ENCODE peak calls at places on chromosomes 13 and 19, in seven cellular contexts. One of them, this sample, is unnamed.

GRCh38 chr19:46480409-46480808 is 9.0 kb upstream of the PNMA8A start:
- DNase-seq in astrocyte of the spinal cord: peak
- DNase-seq in stomach: no peak
- DNase-seq in astrocyte of the cerebellum: no peak
- DNase-seq in psoas muscle: peak
- DNase-seq in K562: no peak
- DNase-seq in cardiac muscle cell: peak
- DNase-seq in this sample: no peak

GRCh38 chr19:24159707-24160106 is 72.7 kb downstream of the ZNF254 start:
- DNase-seq in stomach: no peak
- DNase-seq in K562: peak
- DNase-seq in psoas muscle: no peak
- DNase-seq in cardiac muscle cell: peak
- DNase-seq in astrocyte of the spinal cord: no peak
- DNase-seq in astrocyte of the cerebellum: no peak
- DNase-seq in this sample: peak

GRCh38 chr13:52010890-52011689 is at the start of gene ATP7B:
- DNase-seq in psoas muscle: peak
- DNase-seq in astrocyte of the spinal cord: peak
- DNase-seq in K562: peak
- DNase-seq in cardiac muscle cell: peak
- DNase-seq in stomach: no peak
- DNase-seq in astrocyte of the cerebellum: no peak
- DNase-seq in this sample: peak

GRCh38 chr13:33007950-33008349 is 8.3 kb upstream of the KL start:
- DNase-seq in cardiac muscle cell: no peak
- DNase-seq in psoas muscle: no peak
- DNase-seq in stomach: no peak
- DNase-seq in astrocyte of the spinal cord: no peak
- DNase-seq in astrocyte of the cerebellum: no peak
- DNase-seq in K562: no peak
- DNase-seq in this sample: no peak

GRCh38 chr13:103883152-103883551 is 816.9 kb upstream of the SLC10A2 start:
- DNase-seq in K562: no peak
- DNase-seq in astrocyte of the spinal cord: peak
- DNase-seq in astrocyte of the cerebellum: peak
- DNase-seq in psoas muscle: peak
- DNase-seq in stomach: peak
- DNase-seq in cardiac muscle cell: peak
- DNase-seq in this sample: peak

GRCh38 chr19:13579388-13580060 is 73.2 kb upstream of the CACNA1A start:
- DNase-seq in astrocyte of the spinal cord: peak
- DNase-seq in cardiac muscle cell: peak
- DNase-seq in stomach: no peak
- DNase-seq in psoas muscle: no peak
- DNase-seq in astrocyte of the cerebellum: peak
- DNase-seq in K562: no peak
- DNase-seq in this sample: no peak

GRCh38 chr13:86856996-86857395 is 814.2 kb upstream of the SLITRK5 start:
- DNase-seq in stomach: no peak
- DNase-seq in psoas muscle: no peak
- DNase-seq in K562: no peak
- DNase-seq in astrocyte of the cerebellum: no peak
- DNase-seq in cardiac muscle cell: no peak
- DNase-seq in astrocyte of the spinal cord: peak
- DNase-seq in this sample: no peak

GRCh38 chr13:84445776-84446175 is 563.5 kb upstream of the SLITRK1 start:
- DNase-seq in cardiac muscle cell: peak
- DNase-seq in K562: no peak
- DNase-seq in astrocyte of the spinal cord: peak
- DNase-seq in stomach: no peak
- DNase-seq in psoas muscle: no peak
- DNase-seq in astrocyte of the cerebellum: no peak
- DNase-seq in this sample: no peak

GRCh38 chr19:10134040-10134439 is 14.3 kb upstream of the EIF3G start:
- DNase-seq in K562: no peak
- DNase-seq in cardiac muscle cell: no peak
- DNase-seq in psoas muscle: no peak
- DNase-seq in astrocyte of the cerebellum: no peak
- DNase-seq in stomach: no peak
- DNase-seq in astrocyte of the spinal cord: no peak
- DNase-seq in this sample: no peak

GRCh38 chr19:32388393-32388724 is 17.2 kb upstream of the DPY19L3 start:
- DNase-seq in psoas muscle: no peak
- DNase-seq in astrocyte of the spinal cord: no peak
- DNase-seq in cardiac muscle cell: no peak
- DNase-seq in K562: no peak
- DNase-seq in astrocyte of the cerebellum: no peak
- DNase-seq in stomach: no peak
- DNase-seq in this sample: no peak

GRCh38 chr13:72246396-72246795 is 379.4 kb upstream of the DACH1 start:
- DNase-seq in astrocyte of the cerebellum: no peak
- DNase-seq in K562: no peak
- DNase-seq in psoas muscle: no peak
- DNase-seq in stomach: no peak
- DNase-seq in astrocyte of the spinal cord: no peak
- DNase-seq in cardiac muscle cell: no peak
- DNase-seq in this sample: no peak

GRCh38 chr13:44870456-44870929 is 118.8 kb downstream of the NUFIP1 start:
- DNase-seq in K562: no peak
- DNase-seq in psoas muscle: peak
- DNase-seq in cardiac muscle cell: no peak
- DNase-seq in astrocyte of the cerebellum: no peak
- DNase-seq in stomach: peak
- DNase-seq in astrocyte of the spinal cord: no peak
- DNase-seq in this sample: no peak

GRCh38 chr13:44011036-44011435 is 131.3 kb downstream of the LACC1 start:
- DNase-seq in K562: no peak
- DNase-seq in astrocyte of the cerebellum: no peak
- DNase-seq in cardiac muscle cell: no peak
- DNase-seq in astrocyte of the spinal cord: no peak
- DNase-seq in stomach: no peak
- DNase-seq in psoas muscle: no peak
- DNase-seq in this sample: no peak

GRCh38 chr19:41206926-41207750 is 11.9 kb upstream of the AXL start:
- DNase-seq in psoas muscle: peak
- DNase-seq in K562: peak
- DNase-seq in astrocyte of the cerebellum: no peak
- DNase-seq in astrocyte of the spinal cord: no peak
- DNase-seq in cardiac muscle cell: peak
- DNase-seq in stomach: peak
- DNase-seq in this sample: no peak

GRCh38 chr19:9075064-9075964 is 11.5 kb upstream of the OR1M1 start:
- DNase-seq in astrocyte of the cerebellum: peak
- DNase-seq in cardiac muscle cell: peak
- DNase-seq in stomach: peak
- DNase-seq in psoas muscle: peak
- DNase-seq in astrocyte of the spinal cord: peak
- DNase-seq in K562: peak
- DNase-seq in this sample: peak

GRCh38 chr13:111049791-111050538 is 65.1 kb upstream of the ARHGEF7 start:
- DNase-seq in psoas muscle: no peak
- DNase-seq in stomach: peak
- DNase-seq in astrocyte of the cerebellum: no peak
- DNase-seq in K562: peak
- DNase-seq in astrocyte of the spinal cord: peak
- DNase-seq in cardiac muscle cell: peak
- DNase-seq in this sample: peak

GRCh38 chr13:36395280-36395679 is 37.0 kb upstream of the CCNA1 start:
- DNase-seq in K562: peak
- DNase-seq in astrocyte of the spinal cord: peak
- DNase-seq in psoas muscle: no peak
- DNase-seq in astrocyte of the cerebellum: peak
- DNase-seq in cardiac muscle cell: peak
- DNase-seq in stomach: no peak
- DNase-seq in this sample: peak

GRCh38 chr19:33390908-33391630 is 17.6 kb downstream of the CEBPG start:
- DNase-seq in astrocyte of the spinal cord: no peak
- DNase-seq in stomach: no peak
- DNase-seq in K562: no peak
- DNase-seq in astrocyte of the cerebellum: no peak
- DNase-seq in psoas muscle: peak
- DNase-seq in cardiac muscle cell: no peak
- DNase-seq in this sample: peak

GRCh38 chr19:54462713-54463530 is 656 bp downstream of the LENG9 start:
- DNase-seq in psoas muscle: peak
- DNase-seq in astrocyte of the spinal cord: peak
- DNase-seq in cardiac muscle cell: peak
- DNase-seq in astrocyte of the cerebellum: no peak
- DNase-seq in stomach: peak
- DNase-seq in K562: no peak
- DNase-seq in this sample: peak

GRCh38 chr19:37955986-37956385 is 49.0 kb downstream of the SIPA1L3 start:
- DNase-seq in K562: no peak
- DNase-seq in astrocyte of the cerebellum: no peak
- DNase-seq in astrocyte of the spinal cord: no peak
- DNase-seq in cardiac muscle cell: no peak
- DNase-seq in psoas muscle: no peak
- DNase-seq in stomach: peak
- DNase-seq in this sample: no peak

GRCh38 chr19:33740811-33741396 is 55.8 kb upstream of the KCTD15 start:
- DNase-seq in astrocyte of the cerebellum: peak
- DNase-seq in cardiac muscle cell: peak
- DNase-seq in K562: peak
- DNase-seq in psoas muscle: no peak
- DNase-seq in stomach: no peak
- DNase-seq in astrocyte of the spinal cord: peak
- DNase-seq in this sample: peak

GRCh38 chr13:41767801-41768200 is 193.1 kb downstream of the VWA8 start:
- DNase-seq in psoas muscle: no peak
- DNase-seq in cardiac muscle cell: peak
- DNase-seq in K562: no peak
- DNase-seq in astrocyte of the spinal cord: no peak
- DNase-seq in astrocyte of the cerebellum: peak
- DNase-seq in stomach: no peak
- DNase-seq in this sample: no peak

GRCh38 chr13:22432690-22433089 is 748.1 kb upstream of the SGCG start:
- DNase-seq in cardiac muscle cell: no peak
- DNase-seq in psoas muscle: no peak
- DNase-seq in astrocyte of the cerebellum: no peak
- DNase-seq in astrocyte of the spinal cord: no peak
- DNase-seq in stomach: no peak
- DNase-seq in K562: peak
- DNase-seq in this sample: no peak

GRCh38 chr19:2726904-2727639 is 5.9 kb upstream of the DIRAS1 start:
- DNase-seq in stomach: no peak
- DNase-seq in astrocyte of the spinal cord: no peak
- DNase-seq in psoas muscle: no peak
- DNase-seq in K562: no peak
- DNase-seq in cardiac muscle cell: no peak
- DNase-seq in astrocyte of the cerebellum: no peak
- DNase-seq in this sample: peak
- H3K4me3 ChIP-seq in stomach: no peak
- H3K4me3 ChIP-seq in astrocyte of the spinal cord: no peak
- H3K4me3 ChIP-seq in psoas muscle: no peak
- H3K4me3 ChIP-seq in K562: no peak
- H3K4me3 ChIP-seq in cardiac muscle cell: no peak
- H3K4me3 ChIP-seq in astrocyte of the cerebellum: no peak
- H3K4me3 ChIP-seq in this sample: no peak

GRCh38 chr19:55519461-55520311 is 17.2 kb downstream of the SBK2 start:
- DNase-seq in stomach: no peak
- DNase-seq in K562: no peak
- DNase-seq in astrocyte of the cerebellum: no peak
- DNase-seq in psoas muscle: no peak
- DNase-seq in astrocyte of the spinal cord: peak
- DNase-seq in cardiac muscle cell: peak
- DNase-seq in this sample: no peak

GRCh38 chr19:55520691-55521292 is 16.1 kb downstream of the SBK2 start:
- DNase-seq in cardiac muscle cell: no peak
- DNase-seq in astrocyte of the spinal cord: no peak
- DNase-seq in stomach: no peak
- DNase-seq in astrocyte of the cerebellum: no peak
- DNase-seq in psoas muscle: peak
- DNase-seq in K562: no peak
- DNase-seq in this sample: no peak

GRCh38 chr19:55516878-55517620 is 19.9 kb downstream of the SBK2 start:
- DNase-seq in cardiac muscle cell: peak
- DNase-seq in psoas muscle: peak
- DNase-seq in stomach: peak
- DNase-seq in astrocyte of the cerebellum: peak
- DNase-seq in astrocyte of the spinal cord: peak
- DNase-seq in K562: peak
- DNase-seq in this sample: peak
- H3K4me3 ChIP-seq in cardiac muscle cell: peak
- H3K4me3 ChIP-seq in psoas muscle: peak
- H3K4me3 ChIP-seq in stomach: peak
- H3K4me3 ChIP-seq in astrocyte of the cerebellum: peak
- H3K4me3 ChIP-seq in astrocyte of the spinal cord: peak
- H3K4me3 ChIP-seq in K562: peak
- H3K4me3 ChIP-seq in this sample: peak

DNA sequence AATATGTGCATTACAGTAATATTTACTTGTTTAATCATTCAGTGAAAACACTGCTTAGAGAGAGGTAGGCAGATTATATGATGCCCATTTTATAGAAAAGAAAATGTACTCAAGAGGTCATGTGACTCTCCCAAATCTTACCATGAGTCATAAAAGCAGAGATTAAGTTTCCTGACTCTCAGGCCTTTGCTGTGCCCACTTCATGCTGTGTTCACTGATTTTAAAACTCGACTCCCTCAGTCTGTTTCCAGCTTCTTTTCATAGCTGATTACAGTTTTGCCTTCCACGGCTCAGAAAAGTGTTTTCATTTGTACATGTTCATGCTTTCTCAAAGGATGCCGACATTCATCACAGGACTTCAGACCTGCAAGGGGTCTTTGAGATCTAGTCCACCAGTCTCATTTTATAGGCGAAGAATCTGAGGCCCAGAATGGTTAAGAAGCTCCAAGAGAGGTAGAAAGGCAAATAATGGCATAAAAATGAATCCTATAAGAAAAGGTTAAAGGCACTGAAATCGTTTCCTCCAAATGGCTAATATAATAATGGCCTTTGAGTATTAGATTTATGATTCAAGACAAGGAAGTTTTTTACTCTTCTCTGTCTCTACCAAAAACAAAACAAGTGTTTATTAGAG is 9.0 kb upstream of the IPO5 start:
- DNase-seq in astrocyte of the cerebellum: no peak
- DNase-seq in psoas muscle: no peak
- DNase-seq in cardiac muscle cell: peak
- DNase-seq in K562: no peak
- DNase-seq in stomach: no peak
- DNase-seq in astrocyte of the spinal cord: peak
- DNase-seq in this sample: no peak
- H3K4me3 ChIP-seq in astrocyte of the cerebellum: no peak
- H3K4me3 ChIP-seq in psoas muscle: no peak
- H3K4me3 ChIP-seq in cardiac muscle cell: no peak
- H3K4me3 ChIP-seq in K562: no peak
- H3K4me3 ChIP-seq in stomach: no peak
- H3K4me3 ChIP-seq in astrocyte of the spinal cord: no peak
- H3K4me3 ChIP-seq in this sample: no peak

DNA sequence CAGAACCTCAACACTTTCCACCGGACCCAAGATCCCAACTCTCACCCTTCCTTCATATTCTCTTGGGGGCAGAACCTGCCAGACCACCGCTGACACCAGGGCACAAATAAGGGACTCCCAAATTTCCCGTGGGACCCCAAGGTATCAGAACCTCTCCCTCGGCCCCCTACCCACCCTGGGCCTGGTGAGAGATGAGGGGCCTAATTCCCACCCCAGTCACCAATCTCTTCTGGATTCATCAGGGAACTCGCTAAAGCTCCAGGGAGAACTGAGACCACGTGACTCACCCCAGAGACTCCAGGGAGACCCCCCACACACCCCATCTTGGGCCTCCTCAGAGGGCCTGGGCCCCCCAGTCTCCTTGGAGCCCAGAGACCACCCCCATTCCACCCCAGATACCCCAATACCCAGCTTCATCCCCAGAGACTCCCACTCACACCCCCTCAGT is 1.8 kb downstream of the LMNB2 start:
- DNase-seq in astrocyte of the spinal cord: no peak
- DNase-seq in stomach: no peak
- DNase-seq in astrocyte of the cerebellum: no peak
- DNase-seq in psoas muscle: no peak
- DNase-seq in cardiac muscle cell: no peak
- DNase-seq in K562: no peak
- DNase-seq in this sample: peak
- H3K4me3 ChIP-seq in astrocyte of the spinal cord: peak
- H3K4me3 ChIP-seq in stomach: peak
- H3K4me3 ChIP-seq in astrocyte of the cerebellum: peak
- H3K4me3 ChIP-seq in psoas muscle: no peak
- H3K4me3 ChIP-seq in cardiac muscle cell: peak
- H3K4me3 ChIP-seq in K562: peak
- H3K4me3 ChIP-seq in this sample: no peak

This sample was measured in H7.